ENCODE peak calls at places on chromosomes 11 and 22, in four cellular contexts. L is AG20443; A is fibroblast of villous mesenchyme; Q is stimulated activated CD4-positive, alpha-beta T cell treated with anti-CD3 and anti-CD28 coated beads, Interleukin-12 subunit alpha, Interleukin-12 subunit beta, amount 100 ng/mL, for 48 hours. V is an unnamed sample.
A peak's percentile ranks its signal among the peaks of the same experiment; 100 is the strongest.

GRCh38 chr11:68711114-68711513 is 26.8 kb downstream of the GAL start:
- DNase-seq in L (no peak), A (no peak), Q (no peak), V (no peak)

GRCh38 chr11:78318733-78319132 is 98.9 kb downstream of the GAB2 start:
- DNase-seq in A (peak; percentile 46), L (peak; percentile 35), Q (no peak), V (no peak)

GRCh38 chr11:73586791-73587190 is 11.1 kb downstream of the FAM168A start:
- DNase-seq in Q (no peak), L (no peak), A (no peak), V (no peak)

GRCh38 chr11:83051760-83052671 is 19.7 kb downstream of the RAB30 start:
- DNase-seq in Q (no peak), A (peak; percentile 98), L (peak; percentile 82), V (no peak)

GRCh38 chr11:74949748-74950127 is 672 bp downstream of the SPCS2 start:
- DNase-seq in A (no peak), Q (no peak), L (peak; percentile 59), V (no peak)

GRCh38 chr22:46742576-46743221 is 4.6 kb upstream of the CERK start:
- DNase-seq in A (no peak), L (no peak), Q (no peak), V (no peak)

GRCh38 chr11:129636926-129637325 is 178.7 kb upstream of the TMEM45B start:
- DNase-seq in A (no peak), Q (no peak), L (no peak), V (no peak)

GRCh38 chr11:83278351-83278750 is 7.8 kb downstream of the CCDC90B start:
- DNase-seq in L (peak; percentile 34), Q (no peak), A (no peak), V (no peak)

GRCh38 chr22:19143967-19144400 is 467 bp downstream of the ESS2 start:
- DNase-seq in A (peak; percentile 16), Q (peak; percentile 16), L (peak; percentile 52), V (no peak)

GRCh38 chr11:72239849-72240460 is 4.0 kb downstream of the PHOX2A start:
- DNase-seq in Q (no peak), L (peak; percentile 85), A (peak; percentile 36), V (no peak)

GRCh38 chr22:37460684-37461083 is 25.5 kb downstream of the MFNG start:
- DNase-seq in A (no peak), L (no peak), Q (no peak), V (no peak)

GRCh38 chr11:92226331-92227232 is 2.0 kb downstream of the FAT3 start:
- DNase-seq in Q (no peak), L (peak; percentile 31), A (peak; percentile 2), V (no peak)

GRCh38 chr11:88357323-88358039 is 19.9 kb upstream of the CTSC start:
- DNase-seq in Q (no peak), A (peak; percentile 72), L (no peak), V (no peak)

GRCh38 chr11:1453611-1454386 is 32.8 kb downstream of the MOB2 start:
- DNase-seq in Q (no peak), A (no peak), L (no peak), V (peak; percentile 86)

GRCh38 chr11:127493330-127493729 is 492.8 kb upstream of the KIRREL3 start:
- DNase-seq in Q (no peak), L (peak; percentile 14), A (peak; percentile 1), V (no peak)

GRCh38 chr11:111729441-111729840 is 36.7 kb downstream of the PPP2R1B start:
- DNase-seq in Q (no peak), L (no peak), A (no peak), V (no peak)

GRCh38 chr11:130710442-130711101 is 205.7 kb downstream of the SNX19 start:
- DNase-seq in A (no peak), L (no peak), Q (no peak), V (no peak)

GRCh38 chr11:11798586-11799438 is 43.0 kb upstream of the USP47 start:
- DNase-seq in L (peak; percentile 84), A (peak; percentile 81), Q (peak; percentile 54), V (peak; percentile 15)

GRCh38 chr22:31313366-31314147 is 21.3 kb upstream of the PIK3IP1 start:
- DNase-seq in L (peak; percentile 86), A (peak; percentile 54), Q (peak; percentile 57), V (no peak)

GRCh38 chr11:19187101-19187500 is 14.7 kb downstream of the CSRP3 start:
- DNase-seq in A (no peak), Q (no peak), L (peak; percentile 45), V (no peak)

GRCh38 chr11:95081412-95081811 is 8.2 kb upstream of the ENDOD1 start:
- DNase-seq in A (peak; percentile 28), Q (no peak), L (no peak), V (no peak)

GRCh38 chr11:72989727-72990126 is 152.4 kb downstream of the FCHSD2 start:
- DNase-seq in Q (no peak), L (peak; percentile 55), A (peak; percentile 75), V (no peak)